ENCODE peak calls at places on chromosomes 6 and 20, in six cellular contexts. E, L, S, O, D and J are unnamed samples.

GRCh38 chr6:113065606-113066005 is 718.5 kb downstream of the RFPL4B start:
- DNase-seq in E (no peak), L (peak; percentile 74), S (no peak), O (no peak), D (peak; percentile 11), J (no peak)

GRCh38 chr6:129500958-129501381 is 209.0 kb downstream of the ARHGAP18 start:
- DNase-seq in E (no peak), L (peak; percentile 20), S (peak; percentile 41), O (no peak), D (peak; percentile 25), J (no peak)

GRCh38 chr6:128836761-128837160 is 46.2 kb upstream of the LAMA2 start:
- DNase-seq in E (no peak), L (no peak), S (no peak), O (no peak), D (no peak), J (no peak)

GRCh38 chr6:10686901-10687300 is 7.5 kb downstream of the C6orf52 start:
- DNase-seq in E (no peak), L (no peak), S (no peak), O (no peak), D (no peak), J (no peak)

GRCh38 chr6:131951576-131952230 is 531 bp upstream of the CCN2 start:
- DNase-seq in E (no peak), L (no peak), S (no peak), O (no peak), D (peak; percentile 26), J (no peak)

GRCh38 chr6:52046456-52046855 is 41.0 kb downstream of the PKHD1 start:
- DNase-seq in E (no peak), L (no peak), S (no peak), O (no peak), D (no peak), J (no peak)

GRCh38 chr6:142902636-142903053 is 42.3 kb downstream of the HIVEP2 start:
- DNase-seq in E (peak; percentile 91), L (peak; percentile 80), S (no peak), O (no peak), D (no peak), J (no peak)

GRCh38 chr20:51854912-51855311 is 52.6 kb upstream of the SALL4 start:
- DNase-seq in E (peak; percentile 50), L (no peak), S (no peak), O (no peak), D (no peak), J (no peak)

GRCh38 chr6:38213275-38213674 is 393.7 kb downstream of the ZFAND3 start:
- DNase-seq in E (no peak), L (peak; percentile 68), S (no peak), O (no peak), D (no peak), J (no peak)

GRCh38 chr6:28719275-28719940 is 193.7 kb downstream of the GPX5 start:
- DNase-seq in E (no peak), L (peak; percentile 12), S (peak; percentile 47), O (peak; percentile 69), D (no peak), J (peak; percentile 78)

GRCh38 chr6:151721141-151721540 is 86.3 kb upstream of the ESR1 start:
- DNase-seq in E (no peak), L (no peak), S (no peak), O (no peak), D (no peak), J (no peak)

GRCh38 chr20:9027626-9028025 is 41.3 kb upstream of the PLCB4 start:
- DNase-seq in E (no peak), L (peak; percentile 35), S (no peak), O (no peak), D (no peak), J (no peak)

GRCh38 chr6:111540971-111541719 is 58.1 kb upstream of the REV3L start:
- DNase-seq in E (no peak), L (peak; percentile 21), S (no peak), O (no peak), D (no peak), J (no peak)

GRCh38 chr6:43012364-43012763 is 1.4 kb downstream of the MEA1 start:
- DNase-seq in E (no peak), L (no peak), S (no peak), O (no peak), D (no peak), J (peak; percentile 34)

GRCh38 chr6:17580518-17581048 is 19.5 kb upstream of the FAM8A1 start:
- DNase-seq in E (no peak), L (peak; percentile 49), S (no peak), O (peak; percentile 46), D (no peak), J (no peak)

GRCh38 chr20:17399303-17399985 is 131.7 kb downstream of the BFSP1 start:
- DNase-seq in E (no peak), L (no peak), S (no peak), O (no peak), D (peak; percentile 23), J (no peak)

GRCh38 chr20:31573555-31574295 is 31.4 kb upstream of the ID1 start:
- DNase-seq in E (peak; percentile 65), L (peak; percentile 36), S (peak; percentile 14), O (no peak), D (no peak), J (no peak)

GRCh38 chr6:146850238-146850896 is 251.6 kb downstream of the ADGB start:
- DNase-seq in E (no peak), L (no peak), S (no peak), O (no peak), D (no peak), J (no peak)

GRCh38 chr20:52972190-52972937 is at the start of gene TSHZ2:
- DNase-seq in E (no peak), L (no peak), S (no peak), O (peak; percentile 52), D (peak; percentile 72), J (no peak)

GRCh38 chr6:107849325-107849724 is 25.2 kb upstream of the SCML4 start:
- DNase-seq in E (no peak), L (no peak), S (no peak), O (no peak), D (no peak), J (no peak)

DNA sequence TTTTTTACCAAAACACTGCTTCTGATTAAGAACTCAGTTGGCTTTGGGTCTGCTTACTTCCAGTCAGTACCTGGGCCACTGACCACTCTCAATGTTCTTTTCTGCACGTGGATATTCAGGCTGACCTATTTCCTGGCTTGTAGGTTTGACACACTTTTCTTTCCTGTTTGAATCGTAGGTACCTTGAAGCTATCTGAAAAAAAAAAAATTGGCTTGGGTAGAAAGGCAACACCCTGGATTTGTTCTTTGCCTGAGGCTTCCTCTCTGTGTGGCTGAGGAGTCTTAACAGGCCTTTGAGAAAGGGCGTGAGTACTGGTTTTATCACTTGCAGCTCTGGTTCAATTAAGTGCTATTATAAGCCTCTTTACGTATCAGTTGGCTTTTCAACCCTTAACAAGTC is 60.6 kb upstream of the IL20RA start:
- DNase-seq in E (peak; percentile 44), L (no peak), S (no peak), O (no peak), D (no peak), J (peak; percentile 48)
- H3K9me3 ChIP-seq in E (no peaks in the 10 kb centered on the region), L (no peaks in the 10 kb centered on the region), S (no peaks in the 10 kb centered on the region), O (peaks cover 10% of the 10 kb centered on the region), D (peaks cover 4% of the 10 kb centered on the region), J (no peaks in the 10 kb centered on the region)

GRCh38 chr20:33835773-33836172 is 24.6 kb downstream of the CHMP4B start:
- DNase-seq in E (no peak), L (no peak), S (no peak), O (no peak), D (no peak), J (no peak)

GRCh38 chr20:33840759-33841438 is 29.8 kb downstream of the CHMP4B start:
- DNase-seq in E (no peak), L (no peak), S (no peak), O (no peak), D (no peak), J (no peak)

GRCh38 chr20:33838035-33838864 is 27.1 kb downstream of the CHMP4B start:
- DNase-seq in E (no peak), L (no peak), S (no peak), O (no peak), D (peak; percentile 16), J (no peak)

GRCh38 chr20:33839591-33839990 is 28.4 kb downstream of the CHMP4B start:
- DNase-seq in E (no peak), L (no peak), S (no peak), O (no peak), D (no peak), J (no peak)

DNA sequence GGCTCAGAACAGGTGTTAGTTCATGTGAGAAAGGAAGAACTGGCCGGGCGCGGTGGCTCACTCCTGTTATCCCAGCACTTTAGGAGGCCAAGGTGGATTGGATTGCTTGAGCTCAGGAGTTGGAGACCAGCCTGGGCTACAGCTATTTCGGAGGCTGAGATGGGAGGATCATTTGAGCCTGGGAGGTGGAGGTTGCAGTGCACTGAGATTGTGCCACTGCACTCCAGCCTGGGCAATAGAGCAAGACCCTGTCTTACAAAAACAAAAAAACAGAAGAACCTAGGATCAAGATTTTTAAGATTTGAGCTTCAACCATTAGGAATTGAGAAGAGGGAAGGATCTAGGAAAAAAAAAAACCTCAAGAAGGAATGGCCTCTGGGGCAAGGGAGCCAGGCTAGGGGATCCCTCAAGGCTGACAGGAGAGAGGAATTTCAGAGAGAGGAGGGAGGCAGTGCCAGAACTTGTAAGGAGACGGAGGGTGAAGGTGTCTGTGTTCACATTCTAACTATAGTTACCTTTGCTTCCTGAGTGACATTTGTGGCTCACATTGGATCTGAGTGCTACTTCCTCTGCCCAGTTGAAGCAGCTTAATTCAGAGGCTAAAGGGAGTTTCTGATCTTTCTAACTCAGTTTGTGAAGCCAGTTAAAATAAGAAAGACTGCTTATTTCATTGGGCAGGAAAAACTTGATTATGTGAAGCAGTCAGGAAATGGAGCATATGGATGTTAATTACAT is 26.1 kb downstream of the CHMP4B start:
- DNase-seq in E (no peak), L (no peak), S (no peak), O (no peak), D (no peak), J (no peak)
- H4K20me1 ChIP-seq in E (peaks cover 99% of the 10 kb centered on the region), L (peaks cover 23% of the 10 kb centered on the region), S (peaks cover 26% of the 10 kb centered on the region), O (no peaks in the 10 kb centered on the region), D (peaks cover 41% of the 10 kb centered on the region), J (peaks cover 9% of the 10 kb centered on the region)

DNA sequence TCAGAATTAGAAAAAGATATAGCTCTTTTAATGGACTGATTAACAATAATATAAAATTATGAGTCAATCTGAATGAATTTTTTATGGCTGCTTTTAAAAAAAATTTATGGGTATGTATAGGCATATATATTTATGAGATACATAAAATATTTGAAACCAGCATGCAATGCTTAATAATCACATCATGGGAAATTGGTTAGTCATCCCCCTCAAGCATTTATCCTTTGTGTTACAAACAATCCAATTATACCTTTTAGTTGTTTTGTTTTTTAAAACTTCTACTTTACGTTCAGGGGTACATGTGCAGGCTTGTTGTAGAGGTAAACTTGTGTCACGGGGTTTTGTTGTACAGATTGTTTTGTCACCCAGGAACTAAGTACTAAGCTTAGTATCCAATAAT is 63.4 kb upstream of the HMGCLL1 start:
- DNase-seq in E (no peak), L (no peak), S (no peak), O (no peak), D (no peak), J (no peak)
- H3K9me3 ChIP-seq in E (no peaks in the 10 kb centered on the region), L (no peaks in the 10 kb centered on the region), S (no peaks in the 10 kb centered on the region), O (no peaks in the 10 kb centered on the region), D (no peaks in the 10 kb centered on the region), J (no peaks in the 10 kb centered on the region)

GRCh38 chr20:49697071-49697470 is 16.6 kb downstream of the B4GALT5 start:
- DNase-seq in E (peak; percentile 33), L (no peak), S (no peak), O (no peak), D (no peak), J (no peak)
- H4K20me1 ChIP-seq in E (peaks cover 10% of the 10 kb centered on the region), L (peaks cover 6% of the 10 kb centered on the region), S (peaks cover 10% of the 10 kb centered on the region), O (peaks cover 2% of the 10 kb centered on the region), D (peaks cover 100% of the 10 kb centered on the region), J (peaks cover 32% of the 10 kb centered on the region)